ENCODE peak calls at places on chromosomes 6 and 20, in five cellular contexts. R, T, D, H and E are unnamed samples.

GRCh38 chr6:144378437-144378836 is 93.3 kb downstream of the UTRN start:
- DNase-seq in R (no peak), T (no peak), D (no peak), H (no peak), E (no peak)

GRCh38 chr20:59948828-59949720 is 8.9 kb downstream of the FAM217B start:
- DNase-seq in R (no peak), T (peak), D (peak), H (peak), E (peak)

GRCh38 chr6:148874698-148875293 is 128.0 kb downstream of the UST start:
- DNase-seq in R (no peak), T (no peak), D (no peak), H (peak), E (no peak)

GRCh38 chr20:34549291-34549928 is 9.1 kb upstream of the MAP1LC3A start:
- DNase-seq in R (no peak), T (peak), D (peak), H (peak), E (no peak)

GRCh38 chr20:23641936-23642751 is 4.4 kb upstream of the CST3 start:
- DNase-seq in R (no peak), T (no peak), D (no peak), H (no peak), E (no peak)

GRCh38 chr6:119479860-119480655 is 130.5 kb upstream of the MAN1A1 start:
- DNase-seq in R (no peak), T (no peak), D (no peak), H (peak), E (no peak)

GRCh38 chr6:118704911-118705310 is 53.5 kb upstream of the CEP85L start:
- DNase-seq in R (no peak), T (no peak), D (no peak), H (no peak), E (no peak)

GRCh38 chr20:63249891-63250290 is 4.4 kb downstream of the NKAIN4 start:
- DNase-seq in R (no peak), T (no peak), D (no peak), H (no peak), E (no peak)

GRCh38 chr6:34696189-34696738 is 303 bp downstream of the ILRUN start:
- DNase-seq in R (no peak), T (no peak), D (no peak), H (no peak), E (no peak)

GRCh38 chr20:18983796-18984195 is 170.2 kb downstream of the SCP2D1 start:
- DNase-seq in R (no peak), T (no peak), D (no peak), H (no peak), E (no peak)

GRCh38 chr6:26097268-26097875 is 10.1 kb downstream of the HFE start:
- DNase-seq in R (no peak), T (peak), D (peak), H (peak), E (peak)

GRCh38 chr6:39790772-39791171 is 1.4 kb upstream of the DAAM2 start:
- DNase-seq in R (no peak), T (no peak), D (no peak), H (no peak), E (no peak)

GRCh38 chr6:71391126-71391525 is 102.5 kb downstream of the OGFRL1 start:
- DNase-seq in R (no peak), T (no peak), D (no peak), H (no peak), E (no peak)

GRCh38 chr20:37867289-37868195 is 35.4 kb upstream of the VSTM2L start:
- DNase-seq in R (no peak), T (no peak), D (no peak), H (no peak), E (no peak)

GRCh38 chr20:45890077-45890996 is 671 bp downstream of the NEURL2 start:
- DNase-seq in R (no peak), T (no peak), D (peak), H (no peak), E (peak)

GRCh38 chr20:53751394-53752368 is 158.0 kb upstream of the ZNF217 start:
- DNase-seq in R (peak), T (no peak), D (no peak), H (peak), E (no peak)

GRCh38 chr6:20564777-20565176 is 30.5 kb downstream of the CDKAL1 start:
- DNase-seq in R (peak), T (no peak), D (no peak), H (no peak), E (no peak)

GRCh38 chr6:25889877-25890853 is 16.1 kb upstream of the SLC17A3 start:
- DNase-seq in R (no peak), T (peak), D (peak), H (peak), E (peak)

GRCh38 chr6:44067073-44067759 is 60.0 kb downstream of the MRPL14 start:
- DNase-seq in R (no peak), T (no peak), D (no peak), H (no peak), E (no peak)

GRCh38 chr6:9539231-9539755 is 875.6 kb downstream of the TFAP2A start:
- DNase-seq in R (no peak), T (no peak), D (no peak), H (no peak), E (no peak)

GRCh38 chr6:125212377-125212776 is 58.8 kb downstream of the TPD52L1 start:
- DNase-seq in R (no peak), T (no peak), D (no peak), H (no peak), E (no peak)

GRCh38 chr20:51258582-51259175 is 235.8 kb upstream of the KCNG1 start:
- DNase-seq in R (no peak), T (no peak), D (no peak), H (no peak), E (no peak)

GRCh38 chr20:3842332-3842930 is 4.2 kb upstream of the MAVS start:
- DNase-seq in R (no peak), T (no peak), D (no peak), H (peak), E (no peak)

GRCh38 chr6:139680819-139681218 is 306.4 kb upstream of the CITED2 start:
- DNase-seq in R (no peak), T (no peak), D (no peak), H (peak), E (no peak)

GRCh38 chr6:41475164-41475563 is 71.0 kb upstream of the FOXP4 start:
- DNase-seq in R (no peak), T (no peak), D (no peak), H (no peak), E (no peak)

GRCh38 chr6:134680021-134680420 is 269.9 kb downstream of the ALDH8A1 start:
- DNase-seq in R (no peak), T (no peak), D (no peak), H (no peak), E (no peak)

DNA sequence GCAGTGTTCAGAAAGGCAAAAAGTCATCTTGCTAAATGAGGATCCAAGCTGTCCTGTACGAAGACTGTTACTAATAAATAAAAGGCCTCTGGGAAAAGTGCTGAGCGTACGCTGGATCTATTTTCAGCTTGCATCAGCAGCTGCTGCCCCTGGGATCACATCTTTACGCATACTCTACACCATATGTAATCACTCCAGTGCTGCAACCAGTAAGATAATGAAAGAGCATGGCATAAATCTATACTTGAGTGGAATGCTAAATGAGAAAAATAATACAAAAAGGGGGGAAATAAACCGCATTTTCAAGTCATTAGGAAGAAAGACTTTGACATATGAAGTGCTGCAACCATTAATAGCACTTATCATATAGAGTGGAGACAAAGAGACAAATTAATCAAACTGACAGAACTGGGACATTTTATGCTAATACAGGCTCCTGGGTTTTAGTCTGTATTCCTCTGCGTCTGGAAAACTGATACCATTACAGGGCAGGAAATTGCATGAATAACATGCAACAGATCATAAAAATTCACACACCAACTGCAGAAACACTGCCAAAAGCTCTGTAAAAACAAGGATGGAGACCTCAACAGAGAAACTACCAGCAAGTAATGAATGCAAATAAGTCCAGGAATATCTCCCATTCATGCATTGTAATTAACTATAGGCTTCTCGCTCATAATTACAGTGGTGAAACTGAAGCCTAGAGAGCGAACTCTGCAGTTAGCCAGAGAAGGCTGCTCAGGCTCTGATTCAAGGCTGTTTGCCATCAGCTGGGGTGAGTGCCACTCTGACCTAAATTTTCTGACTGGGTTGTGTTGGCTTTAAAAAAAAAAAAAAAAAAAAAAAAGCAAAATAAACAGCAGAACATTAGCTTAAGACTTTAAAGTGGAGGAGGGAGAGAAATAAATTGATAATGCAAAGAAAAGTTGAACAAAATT is 83.8 kb downstream of the GJA10 start:
- DNase-seq in R (no peak), T (no peak), D (no peak), H (peak), E (peak)
- TF ChIP-seq ZBTB33 in R (no peak), T (no peak), D (no peak), H (no peak), E (no peak)

DNA sequence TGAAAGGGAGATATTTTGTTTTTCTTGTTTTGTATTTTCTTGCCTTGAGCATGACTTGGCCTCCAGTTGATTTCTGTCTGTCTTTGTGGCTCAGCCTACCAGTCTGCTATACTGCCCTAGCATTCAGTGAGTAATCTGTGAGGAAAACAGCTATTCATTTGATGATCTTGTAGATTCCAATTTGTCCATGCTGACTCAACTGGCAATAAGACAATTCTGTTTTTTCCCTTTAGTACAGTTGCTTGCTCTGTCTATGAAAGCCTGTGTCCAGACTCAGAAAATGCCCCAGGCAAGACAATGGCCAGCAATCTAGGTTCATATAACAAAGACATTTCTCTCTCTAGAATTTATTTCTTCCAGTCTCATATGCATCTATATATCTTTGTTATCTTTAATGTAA is 10.9 kb upstream of the SOX4 start:
- DNase-seq in R (no peak), T (no peak), D (no peak), H (no peak), E (no peak)
- TF ChIP-seq ZBTB33 in R (no peak), T (no peak), D (no peak), H (no peak), E (no peak)

GRCh38 chr6:90025418-90026089 is 131.3 kb downstream of the GJA10 start:
- DNase-seq in R (no peak), T (peak), D (no peak), H (peak), E (peak)

GRCh38 chr6:90026216-90026615 is 131.9 kb downstream of the GJA10 start:
- DNase-seq in R (no peak), T (no peak), D (no peak), H (no peak), E (no peak)

GRCh38 chr6:90028995-90029635 is 134.8 kb downstream of the GJA10 start:
- DNase-seq in R (no peak), T (no peak), D (no peak), H (no peak), E (no peak)

GRCh38 chr6:90027004-90027403 is 132.7 kb downstream of the GJA10 start:
- DNase-seq in R (no peak), T (no peak), D (no peak), H (no peak), E (no peak)

DNA sequence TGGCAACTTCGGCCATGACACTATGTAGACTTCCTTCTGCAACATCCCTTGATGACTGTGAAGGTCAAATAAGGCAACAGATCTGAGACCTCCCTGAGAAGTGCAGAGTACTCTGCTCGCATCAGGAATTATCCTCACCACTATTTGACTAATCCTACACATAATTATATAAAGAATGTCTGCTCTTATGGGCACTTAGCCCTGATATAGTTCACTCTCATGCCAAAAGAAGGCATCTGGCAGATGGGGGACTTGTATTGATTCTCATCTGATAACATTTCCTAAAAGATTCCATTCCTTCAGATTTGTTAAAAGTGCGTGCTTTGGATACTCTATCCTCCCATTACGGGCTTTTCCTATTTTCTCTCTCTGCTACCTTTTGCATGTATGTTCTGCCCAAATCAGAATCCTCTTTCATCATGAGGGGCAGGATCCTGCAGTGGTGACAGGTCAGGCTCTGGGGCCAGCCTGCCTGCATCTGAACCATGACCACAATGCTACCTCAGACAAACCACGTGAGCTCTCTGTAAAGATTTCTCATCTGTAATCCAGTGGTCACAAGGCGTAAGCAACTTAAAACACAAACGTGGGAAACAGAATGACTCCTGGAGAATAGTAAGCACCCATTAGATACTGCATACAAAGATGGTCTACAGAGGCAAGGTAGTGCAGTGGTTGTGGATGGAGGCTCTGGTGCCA is 134.0 kb downstream of the GJA10 start:
- DNase-seq in R (no peak), T (no peak), D (no peak), H (no peak), E (peak)
- TF ChIP-seq ZBTB33 in R (no peak), T (no peak), D (no peak), H (no peak), E (no peak)

DNA sequence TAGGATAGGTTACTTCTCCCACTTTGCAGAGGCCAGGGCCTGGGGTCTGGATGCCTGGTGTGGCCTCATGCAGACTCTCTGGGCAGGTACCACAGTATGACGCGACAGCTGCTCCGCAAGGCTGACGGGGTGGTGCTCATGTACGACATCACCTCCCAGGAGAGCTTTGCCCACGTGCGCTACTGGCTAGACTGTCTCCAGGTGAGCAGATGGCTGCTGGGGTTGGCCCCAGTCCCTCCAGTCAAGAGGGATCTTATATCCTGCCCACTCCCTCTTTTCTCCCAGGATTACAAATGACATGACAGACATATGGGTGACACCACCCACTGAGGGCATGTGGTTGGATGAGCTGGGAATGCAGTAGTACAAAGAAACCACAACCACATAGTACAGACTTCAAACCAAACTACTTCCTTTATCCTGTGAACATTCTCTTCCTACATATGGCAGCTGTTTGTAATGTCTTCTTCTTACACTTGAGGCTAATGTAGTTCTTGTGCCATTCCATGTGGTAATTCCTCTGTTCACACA is 29.9 kb downstream of the RAB44 start:
- DNase-seq in R (peak), T (no peak), D (no peak), H (no peak), E (no peak)
- TF ChIP-seq ZBTB33 in R (no peak), T (no peak), D (no peak), H (no peak), E (no peak)

DNA sequence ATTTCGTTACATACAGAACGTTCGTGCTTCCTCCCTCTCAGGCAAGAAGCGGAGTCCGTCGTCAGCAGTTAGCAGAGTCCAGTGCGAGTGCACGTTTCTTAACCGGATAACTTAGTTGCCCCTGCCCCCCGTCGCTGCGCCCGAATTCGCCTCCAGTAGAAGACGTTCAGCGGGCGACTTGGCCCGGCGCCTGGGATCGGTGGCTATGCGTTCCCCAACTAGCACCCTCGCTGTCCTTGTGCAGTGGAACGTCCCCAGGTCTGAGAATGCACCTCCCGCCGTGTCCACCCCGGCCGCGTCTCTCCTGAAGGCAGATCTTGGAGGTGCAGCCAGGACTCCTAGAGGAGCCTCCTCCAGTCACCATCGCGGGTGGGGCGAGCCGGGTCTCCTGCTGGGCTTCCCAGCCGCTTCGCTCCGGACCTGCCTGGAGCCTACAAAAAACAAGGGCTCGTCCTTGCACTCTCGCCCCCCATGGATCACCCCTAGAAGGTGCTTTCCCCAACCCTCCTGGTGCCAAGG is 890 bp upstream of the PCSK2 start:
- DNase-seq in R (no peak), T (no peak), D (no peak), H (no peak), E (peak)
- TF ChIP-seq ZBTB33 in R (no peak), T (no peak), D (no peak), H (no peak), E (no peak)

GRCh38 chr6:109296971-109297372 is 85.3 kb downstream of the CD164 start:
- DNase-seq in R (no peak), T (no peak), D (no peak), H (peak), E (no peak)

GRCh38 chr6:109292983-109293586 is 89.2 kb downstream of the CD164 start:
- DNase-seq in R (no peak), T (no peak), D (no peak), H (no peak), E (no peak)

GRCh38 chr6:109296305-109296915 is 85.9 kb downstream of the CD164 start:
- DNase-seq in R (no peak), T (no peak), D (peak), H (no peak), E (no peak)

GRCh38 chr6:109295766-109296156 is 86.5 kb downstream of the CD164 start:
- DNase-seq in R (no peak), T (no peak), D (no peak), H (no peak), E (no peak)

DNA sequence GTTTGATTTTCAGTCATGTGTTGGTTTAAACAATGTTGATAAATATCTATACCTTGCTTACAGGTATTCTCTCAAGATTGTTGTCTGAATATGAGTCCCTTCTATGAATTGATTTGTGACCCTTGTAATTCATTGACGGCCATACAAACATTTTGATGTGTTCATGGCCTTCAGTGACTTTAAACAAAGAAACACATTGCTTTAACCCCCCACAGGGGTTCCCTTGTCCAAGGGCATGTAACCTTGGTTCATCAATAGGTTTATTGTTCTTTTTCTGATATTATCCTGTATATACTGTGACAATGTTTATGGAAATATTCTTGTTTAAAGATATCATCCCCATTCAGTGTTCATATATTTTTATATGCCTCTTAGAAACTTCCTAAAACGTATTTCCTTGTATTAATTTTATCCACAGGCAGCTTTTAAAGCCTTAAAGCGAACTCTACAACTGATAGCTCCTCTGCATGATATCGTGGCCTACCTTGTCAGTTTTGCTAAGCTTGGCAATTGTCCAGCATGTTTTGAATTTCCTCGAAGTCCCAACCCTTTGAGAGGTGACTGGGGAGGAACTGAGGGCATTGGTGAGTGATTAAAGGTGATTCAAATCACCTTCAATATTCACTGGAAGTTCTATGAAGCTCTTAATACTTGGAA is 87.0 kb downstream of the CD164 start:
- DNase-seq in R (no peak), T (no peak), D (peak), H (peak), E (no peak)
- TF ChIP-seq ZBTB33 in R (no peak), T (no peak), D (no peak), H (no peak), E (no peak)